ENCODE peak calls at places on chromosomes 12 and 14, in nine cellular contexts. P, F, B, L, Y, W, A, R and U are unnamed samples.

GRCh38 chr12:1277905-1278304 is 286.9 kb downstream of the ERC1 start:
- DNase-seq in P (no peak), F (no peak), B (no peak), L (no peak), Y (no peak), W (no peak), A (no peak), R (no peak), U (no peak)

GRCh38 chr14:89719371-89720075 is 235.0 kb downstream of the EFCAB11 start:
- DNase-seq in P (no peak), F (no peak), B (no peak), L (no peak), Y (no peak), W (no peak), A (no peak), R (no peak), U (no peak)

GRCh38 chr14:80271389-80271788 is 60.1 kb upstream of the DIO2 start:
- DNase-seq in P (no peak), F (no peak), B (peak; percentile 40), L (no peak), Y (no peak), W (no peak), A (no peak), R (no peak), U (no peak)

GRCh38 chr12:51247523-51248206 is 9.0 kb downstream of the DAZAP2 start:
- DNase-seq in P (no peak), F (no peak), B (no peak), L (no peak), Y (no peak), W (no peak), A (no peak), R (no peak), U (no peak)

GRCh38 chr14:105914738-105915385 is 388.5 kb downstream of the TMEM121 start:
- DNase-seq in P (peak; percentile 43), F (no peak), B (no peak), L (peak; percentile 50), Y (no peak), W (no peak), A (no peak), R (no peak), U (no peak)

GRCh38 chr14:99575043-99576023 is 28.7 kb downstream of the CCDC85C start:
- DNase-seq in P (no peak), F (peak; percentile 78), B (no peak), L (peak; percentile 91), Y (no peak), W (no peak), A (no peak), R (peak; percentile 74), U (no peak)

GRCh38 chr12:113932411-113933196 is 33.5 kb downstream of the RBM19 start:
- DNase-seq in P (peak; percentile 72), F (no peak), B (peak; percentile 76), L (no peak), Y (no peak), W (peak; percentile 51), A (no peak), R (no peak), U (no peak)

GRCh38 chr12:7959278-7960063 is 23.5 kb upstream of the SLC2A3 start:
- DNase-seq in P (no peak), F (peak; percentile 50), B (peak; percentile 39), L (no peak), Y (no peak), W (no peak), A (no peak), R (no peak), U (no peak)

GRCh38 chr14:32083789-32084188 is 6.7 kb downstream of the ARHGAP5 start:
- DNase-seq in P (no peak), F (no peak), B (no peak), L (no peak), Y (no peak), W (no peak), A (no peak), R (no peak), U (no peak)
- H3K4me1 ChIP-seq in P (peaks cover 50% of the 10 kb centered on the region), F (peaks cover 59% of the 10 kb centered on the region), B (peaks cover 61% of the 10 kb centered on the region), L (peaks cover 8% of the 10 kb centered on the region), Y (peaks cover 91% of the 10 kb centered on the region), W (peaks cover 6% of the 10 kb centered on the region), A (peaks cover 43% of the 10 kb centered on the region), R (peaks cover 9% of the 10 kb centered on the region), U (no peaks in the 10 kb centered on the region)

DNA sequence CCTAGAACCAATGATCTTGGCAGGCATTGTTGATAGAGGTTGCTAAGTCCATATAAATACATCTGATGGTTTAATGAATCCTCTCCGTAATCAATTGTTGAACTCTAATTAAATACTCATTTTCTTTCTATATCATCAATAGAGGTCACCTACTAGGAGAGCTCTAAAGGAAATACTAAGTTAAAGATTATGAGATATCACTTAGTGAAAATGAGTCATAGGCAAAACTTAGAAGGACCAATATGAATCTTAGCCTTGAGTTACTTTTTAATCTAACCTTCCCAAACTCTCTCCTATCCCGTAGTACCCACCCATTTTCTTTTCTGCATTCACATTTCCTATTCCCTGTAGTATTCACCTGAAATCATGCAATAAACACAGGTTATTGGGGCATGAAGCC is 50.2 kb downstream of the MBIP start:
- DNase-seq in P (no peak), F (no peak), B (no peak), L (no peak), Y (no peak), W (no peak), A (no peak), R (no peak), U (no peak)
- H3K4me1 ChIP-seq in P (no peaks in the 10 kb centered on the region), F (peaks cover 9% of the 10 kb centered on the region), B (peaks cover 13% of the 10 kb centered on the region), L (peaks cover 11% of the 10 kb centered on the region), Y (peaks cover 11% of the 10 kb centered on the region), W (no peaks in the 10 kb centered on the region), A (no peaks in the 10 kb centered on the region), R (no peaks in the 10 kb centered on the region), U (no peaks in the 10 kb centered on the region)

GRCh38 chr14:55914771-55915170 is 203.4 kb upstream of the PELI2 start:
- DNase-seq in P (no peak), F (no peak), B (peak; percentile 33), L (no peak), Y (no peak), W (no peak), A (no peak), R (no peak), U (no peak)
- H3K4me1 ChIP-seq in P (no peaks in the 10 kb centered on the region), F (no peaks in the 10 kb centered on the region), B (no peaks in the 10 kb centered on the region), L (no peaks in the 10 kb centered on the region), Y (peaks cover 40% of the 10 kb centered on the region), W (no peaks in the 10 kb centered on the region), A (no peaks in the 10 kb centered on the region), R (no peaks in the 10 kb centered on the region), U (no peaks in the 10 kb centered on the region)

GRCh38 chr12:131018221-131018620 is 64.5 kb downstream of the ADGRD1 start:
- DNase-seq in P (no peak), F (no peak), B (no peak), L (no peak), Y (no peak), W (no peak), A (no peak), R (no peak), U (no peak)

GRCh38 chr12:131021142-131021541 is 67.4 kb downstream of the ADGRD1 start:
- DNase-seq in P (no peak), F (no peak), B (no peak), L (no peak), Y (no peak), W (no peak), A (no peak), R (no peak), U (no peak)

GRCh38 chr12:131018808-131019397 is 65.2 kb downstream of the ADGRD1 start:
- DNase-seq in P (no peak), F (no peak), B (no peak), L (no peak), Y (no peak), W (no peak), A (no peak), R (no peak), U (no peak)

GRCh38 chr12:131017477-131017991 is 63.8 kb downstream of the ADGRD1 start:
- DNase-seq in P (no peak), F (no peak), B (no peak), L (no peak), Y (no peak), W (no peak), A (no peak), R (no peak), U (no peak)

DNA sequence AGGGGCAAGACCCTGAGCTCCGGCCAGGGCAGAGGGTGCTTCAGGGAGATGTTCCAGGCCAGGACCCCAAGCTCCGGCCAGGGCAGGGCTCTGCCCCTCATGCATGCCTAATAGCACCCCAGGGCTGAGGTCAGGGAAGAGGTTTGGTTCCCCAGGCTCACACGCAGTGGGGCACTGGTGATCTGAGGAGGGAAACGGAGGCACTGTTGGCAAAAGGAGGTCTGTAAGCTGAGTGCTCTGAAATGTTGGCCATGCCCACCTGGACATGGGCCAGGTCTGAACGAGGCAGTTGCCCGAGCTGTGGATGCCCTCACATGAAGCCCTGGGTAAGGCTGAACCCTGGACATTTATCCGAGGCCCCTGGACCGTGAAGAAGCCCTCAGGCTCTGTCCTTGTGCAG is 66.6 kb downstream of the ADGRD1 start:
- DNase-seq in P (no peak), F (no peak), B (no peak), L (no peak), Y (no peak), W (no peak), A (no peak), R (no peak), U (no peak)
- H3K4me1 ChIP-seq in P (no peaks in the 10 kb centered on the region), F (no peaks in the 10 kb centered on the region), B (no peaks in the 10 kb centered on the region), L (no peaks in the 10 kb centered on the region), Y (peaks cover 44% of the 10 kb centered on the region), W (no peaks in the 10 kb centered on the region), A (no peaks in the 10 kb centered on the region), R (no peaks in the 10 kb centered on the region), U (no peaks in the 10 kb centered on the region)

GRCh38 chr12:128986957-128987356 is 133.7 kb downstream of the GLT1D1 start:
- DNase-seq in P (no peak), F (no peak), B (no peak), L (no peak), Y (no peak), W (no peak), A (no peak), R (no peak), U (no peak)
- H3K4me1 ChIP-seq in P (no peaks in the 10 kb centered on the region), F (no peaks in the 10 kb centered on the region), B (no peaks in the 10 kb centered on the region), L (no peaks in the 10 kb centered on the region), Y (no peaks in the 10 kb centered on the region), W (no peaks in the 10 kb centered on the region), A (no peaks in the 10 kb centered on the region), R (no peaks in the 10 kb centered on the region), U (no peaks in the 10 kb centered on the region)

GRCh38 chr12:46386877-46387629 is 14.5 kb upstream of the SLC38A2 start:
- DNase-seq in P (no peak), F (peak; percentile 40), B (peak; percentile 81), L (no peak), Y (no peak), W (peak; percentile 54), A (no peak), R (no peak), U (no peak)

GRCh38 chr12:46388427-46388992 is 15.9 kb upstream of the SLC38A2 start:
- DNase-seq in P (no peak), F (no peak), B (peak; percentile 61), L (no peak), Y (no peak), W (no peak), A (no peak), R (no peak), U (no peak)

GRCh38 chr12:46386360-46386867 is 13.8 kb upstream of the SLC38A2 start:
- DNase-seq in P (no peak), F (no peak), B (peak; percentile 95), L (no peak), Y (no peak), W (no peak), A (peak; percentile 94), R (no peak), U (no peak)

GRCh38 chr12:46389130-46389616 is 16.6 kb upstream of the SLC38A2 start:
- DNase-seq in P (no peak), F (no peak), B (peak; percentile 99), L (no peak), Y (peak; percentile 48), W (no peak), A (no peak), R (no peak), U (no peak)

GRCh38 chr12:46387697-46388096 is 15.1 kb upstream of the SLC38A2 start:
- DNase-seq in P (no peak), F (no peak), B (no peak), L (no peak), Y (no peak), W (no peak), A (no peak), R (no peak), U (no peak)
- H3K4me1 ChIP-seq in P (peaks cover 43% of the 10 kb centered on the region), F (peaks cover 20% of the 10 kb centered on the region), B (peaks cover 49% of the 10 kb centered on the region), L (peaks cover 53% of the 10 kb centered on the region), Y (peaks cover 74% of the 10 kb centered on the region), W (peaks cover 20% of the 10 kb centered on the region), A (peaks cover 86% of the 10 kb centered on the region), R (peaks cover 22% of the 10 kb centered on the region), U (peaks cover 69% of the 10 kb centered on the region)